ENCODE peak calls at places on chromosomes 4 and X, in five cellular contexts. One of them, this sample, is unnamed.

GRCh38 chr4:8872402-8873291 is 1.0 kb upstream of the HMX1 start:
- DNase-seq in cardiac muscle cell: no peak
- DNase-seq in stimulated activated CD4-positive, alpha-beta T cell treated with anti-CD3 and anti-CD28 coated beads, Interleukin-4, amount 100 ng/mL, for 1 hour: no peak
- DNase-seq in right lobe of liver: no peak
- DNase-seq in adipocyte: no peak
- DNase-seq in this sample: no peak

GRCh38 chr4:155433636-155434360 is 57.0 kb upstream of the MAP9 start:
- DNase-seq in adipocyte: peak
- DNase-seq in stimulated activated CD4-positive, alpha-beta T cell treated with anti-CD3 and anti-CD28 coated beads, Interleukin-4, amount 100 ng/mL, for 1 hour: no peak
- DNase-seq in cardiac muscle cell: no peak
- DNase-seq in right lobe of liver: no peak
- DNase-seq in this sample: no peak

GRCh38 chr4:31045724-31046318 is 325.7 kb downstream of the PCDH7 start:
- DNase-seq in right lobe of liver: no peak
- DNase-seq in stimulated activated CD4-positive, alpha-beta T cell treated with anti-CD3 and anti-CD28 coated beads, Interleukin-4, amount 100 ng/mL, for 1 hour: no peak
- DNase-seq in cardiac muscle cell: peak
- DNase-seq in adipocyte: peak
- DNase-seq in this sample: no peak

GRCh38 chrX:69232945-69233344 is 67.7 kb upstream of the PJA1 start:
- DNase-seq in right lobe of liver: no peak
- DNase-seq in adipocyte: no peak
- DNase-seq in stimulated activated CD4-positive, alpha-beta T cell treated with anti-CD3 and anti-CD28 coated beads, Interleukin-4, amount 100 ng/mL, for 1 hour: no peak
- DNase-seq in cardiac muscle cell: no peak
- DNase-seq in this sample: no peak

GRCh38 chr4:137599766-137600165 is 67.5 kb upstream of the PCDH18 start:
- DNase-seq in right lobe of liver: no peak
- DNase-seq in stimulated activated CD4-positive, alpha-beta T cell treated with anti-CD3 and anti-CD28 coated beads, Interleukin-4, amount 100 ng/mL, for 1 hour: no peak
- DNase-seq in cardiac muscle cell: no peak
- DNase-seq in adipocyte: no peak
- DNase-seq in this sample: no peak

GRCh38 chr4:3822230-3822947 is 56.2 kb downstream of the ADRA2C start:
- DNase-seq in adipocyte: no peak
- DNase-seq in stimulated activated CD4-positive, alpha-beta T cell treated with anti-CD3 and anti-CD28 coated beads, Interleukin-4, amount 100 ng/mL, for 1 hour: no peak
- DNase-seq in right lobe of liver: no peak
- DNase-seq in cardiac muscle cell: no peak
- DNase-seq in this sample: no peak

GRCh38 chr4:120865985-120866384 is 56.5 kb downstream of the PRDM5 start:
- DNase-seq in adipocyte: peak
- DNase-seq in right lobe of liver: no peak
- DNase-seq in stimulated activated CD4-positive, alpha-beta T cell treated with anti-CD3 and anti-CD28 coated beads, Interleukin-4, amount 100 ng/mL, for 1 hour: no peak
- DNase-seq in cardiac muscle cell: no peak
- DNase-seq in this sample: no peak

GRCh38 chr4:19823781-19824180 is 427.9 kb upstream of the SLIT2 start:
- DNase-seq in stimulated activated CD4-positive, alpha-beta T cell treated with anti-CD3 and anti-CD28 coated beads, Interleukin-4, amount 100 ng/mL, for 1 hour: no peak
- DNase-seq in right lobe of liver: no peak
- DNase-seq in adipocyte: no peak
- DNase-seq in cardiac muscle cell: no peak
- DNase-seq in this sample: no peak

GRCh38 chr4:151730003-151730559 is 30.7 kb downstream of the GATB start:
- DNase-seq in right lobe of liver: no peak
- DNase-seq in adipocyte: no peak
- DNase-seq in cardiac muscle cell: no peak
- DNase-seq in stimulated activated CD4-positive, alpha-beta T cell treated with anti-CD3 and anti-CD28 coated beads, Interleukin-4, amount 100 ng/mL, for 1 hour: no peak
- DNase-seq in this sample: peak

GRCh38 chrX:20274121-20274520 is 7.4 kb upstream of the RPS6KA3 start:
- DNase-seq in adipocyte: no peak
- DNase-seq in stimulated activated CD4-positive, alpha-beta T cell treated with anti-CD3 and anti-CD28 coated beads, Interleukin-4, amount 100 ng/mL, for 1 hour: no peak
- DNase-seq in right lobe of liver: no peak
- DNase-seq in cardiac muscle cell: no peak
- DNase-seq in this sample: no peak

GRCh38 chrX:17005712-17006372 is 59.4 kb downstream of the REPS2 start:
- DNase-seq in cardiac muscle cell: no peak
- DNase-seq in stimulated activated CD4-positive, alpha-beta T cell treated with anti-CD3 and anti-CD28 coated beads, Interleukin-4, amount 100 ng/mL, for 1 hour: no peak
- DNase-seq in right lobe of liver: no peak
- DNase-seq in adipocyte: peak
- DNase-seq in this sample: no peak

GRCh38 chrX:10483191-10483808 is 137.1 kb downstream of the MID1 start:
- DNase-seq in adipocyte: no peak
- DNase-seq in stimulated activated CD4-positive, alpha-beta T cell treated with anti-CD3 and anti-CD28 coated beads, Interleukin-4, amount 100 ng/mL, for 1 hour: no peak
- DNase-seq in cardiac muscle cell: peak
- DNase-seq in right lobe of liver: no peak
- DNase-seq in this sample: no peak

GRCh38 chr4:121514443-121514842 is 133.6 kb upstream of the QRFPR start:
- DNase-seq in stimulated activated CD4-positive, alpha-beta T cell treated with anti-CD3 and anti-CD28 coated beads, Interleukin-4, amount 100 ng/mL, for 1 hour: no peak
- DNase-seq in adipocyte: no peak
- DNase-seq in right lobe of liver: no peak
- DNase-seq in cardiac muscle cell: no peak
- DNase-seq in this sample: no peak

GRCh38 chrX:50071507-50071906 is 129.3 kb downstream of the AKAP4 start:
- DNase-seq in adipocyte: no peak
- DNase-seq in right lobe of liver: no peak
- DNase-seq in cardiac muscle cell: no peak
- DNase-seq in stimulated activated CD4-positive, alpha-beta T cell treated with anti-CD3 and anti-CD28 coated beads, Interleukin-4, amount 100 ng/mL, for 1 hour: no peak
- DNase-seq in this sample: no peak

GRCh38 chr4:25843340-25844097 is 19.3 kb downstream of the SEL1L3 start:
- DNase-seq in right lobe of liver: peak
- DNase-seq in adipocyte: no peak
- DNase-seq in cardiac muscle cell: no peak
- DNase-seq in stimulated activated CD4-positive, alpha-beta T cell treated with anti-CD3 and anti-CD28 coated beads, Interleukin-4, amount 100 ng/mL, for 1 hour: no peak
- DNase-seq in this sample: peak

GRCh38 chr4:96003941-96004340 is 164.0 kb downstream of the PDHA2 start:
- DNase-seq in stimulated activated CD4-positive, alpha-beta T cell treated with anti-CD3 and anti-CD28 coated beads, Interleukin-4, amount 100 ng/mL, for 1 hour: no peak
- DNase-seq in cardiac muscle cell: no peak
- DNase-seq in adipocyte: no peak
- DNase-seq in right lobe of liver: no peak
- DNase-seq in this sample: no peak

GRCh38 chrX:48086119-48086518 is 14.7 kb upstream of the ZNF630 start:
- DNase-seq in right lobe of liver: no peak
- DNase-seq in adipocyte: no peak
- DNase-seq in cardiac muscle cell: no peak
- DNase-seq in stimulated activated CD4-positive, alpha-beta T cell treated with anti-CD3 and anti-CD28 coated beads, Interleukin-4, amount 100 ng/mL, for 1 hour: no peak
- DNase-seq in this sample: no peak

GRCh38 chr4:42306221-42307109 is 90.8 kb upstream of the SHISA3 start:
- DNase-seq in right lobe of liver: no peak
- DNase-seq in adipocyte: no peak
- DNase-seq in cardiac muscle cell: no peak
- DNase-seq in stimulated activated CD4-positive, alpha-beta T cell treated with anti-CD3 and anti-CD28 coated beads, Interleukin-4, amount 100 ng/mL, for 1 hour: no peak
- DNase-seq in this sample: no peak

GRCh38 chrX:12865359-12865758 is 1.5 kb upstream of the TLR7 start:
- DNase-seq in cardiac muscle cell: no peak
- DNase-seq in right lobe of liver: no peak
- DNase-seq in stimulated activated CD4-positive, alpha-beta T cell treated with anti-CD3 and anti-CD28 coated beads, Interleukin-4, amount 100 ng/mL, for 1 hour: no peak
- DNase-seq in adipocyte: peak
- DNase-seq in this sample: no peak

GRCh38 chrX:40091691-40092421 is 5.9 kb downstream of the BCOR start:
- DNase-seq in stimulated activated CD4-positive, alpha-beta T cell treated with anti-CD3 and anti-CD28 coated beads, Interleukin-4, amount 100 ng/mL, for 1 hour: no peak
- DNase-seq in adipocyte: no peak
- DNase-seq in cardiac muscle cell: no peak
- DNase-seq in right lobe of liver: peak
- DNase-seq in this sample: peak

GRCh38 chr4:124806403-124806802 is 93.9 kb upstream of the ANKRD50 start:
- DNase-seq in cardiac muscle cell: no peak
- DNase-seq in adipocyte: no peak
- DNase-seq in stimulated activated CD4-positive, alpha-beta T cell treated with anti-CD3 and anti-CD28 coated beads, Interleukin-4, amount 100 ng/mL, for 1 hour: no peak
- DNase-seq in right lobe of liver: no peak
- DNase-seq in this sample: no peak

GRCh38 chr4:89549907-89550306 is 242.3 kb upstream of the GPRIN3 start:
- DNase-seq in stimulated activated CD4-positive, alpha-beta T cell treated with anti-CD3 and anti-CD28 coated beads, Interleukin-4, amount 100 ng/mL, for 1 hour: no peak
- DNase-seq in cardiac muscle cell: no peak
- DNase-seq in adipocyte: peak
- DNase-seq in right lobe of liver: no peak
- DNase-seq in this sample: no peak

GRCh38 chrX:67290489-67291220 is 253.2 kb upstream of the AR start:
- DNase-seq in adipocyte: no peak
- DNase-seq in right lobe of liver: no peak
- DNase-seq in stimulated activated CD4-positive, alpha-beta T cell treated with anti-CD3 and anti-CD28 coated beads, Interleukin-4, amount 100 ng/mL, for 1 hour: no peak
- DNase-seq in cardiac muscle cell: no peak
- DNase-seq in this sample: no peak

GRCh38 chr4:72463724-72464123 is 105.3 kb downstream of the ADAMTS3 start:
- DNase-seq in cardiac muscle cell: no peak
- DNase-seq in right lobe of liver: no peak
- DNase-seq in adipocyte: no peak
- DNase-seq in stimulated activated CD4-positive, alpha-beta T cell treated with anti-CD3 and anti-CD28 coated beads, Interleukin-4, amount 100 ng/mL, for 1 hour: no peak
- DNase-seq in this sample: no peak

GRCh38 chrX:3589474-3589873 is 124.0 kb downstream of the PRKX start:
- DNase-seq in right lobe of liver: no peak
- DNase-seq in adipocyte: no peak
- DNase-seq in stimulated activated CD4-positive, alpha-beta T cell treated with anti-CD3 and anti-CD28 coated beads, Interleukin-4, amount 100 ng/mL, for 1 hour: no peak
- DNase-seq in cardiac muscle cell: no peak
- DNase-seq in this sample: no peak

GRCh38 chr4:150164956-150165355 is 86.7 kb downstream of the DCLK2 start:
- DNase-seq in right lobe of liver: no peak
- DNase-seq in cardiac muscle cell: no peak
- DNase-seq in adipocyte: peak
- DNase-seq in stimulated activated CD4-positive, alpha-beta T cell treated with anti-CD3 and anti-CD28 coated beads, Interleukin-4, amount 100 ng/mL, for 1 hour: no peak
- DNase-seq in this sample: no peak

GRCh38 chr4:22635692-22636091 is 57.0 kb upstream of the GBA3 start:
- DNase-seq in right lobe of liver: no peak
- DNase-seq in cardiac muscle cell: no peak
- DNase-seq in stimulated activated CD4-positive, alpha-beta T cell treated with anti-CD3 and anti-CD28 coated beads, Interleukin-4, amount 100 ng/mL, for 1 hour: no peak
- DNase-seq in adipocyte: no peak
- DNase-seq in this sample: no peak

GRCh38 chrX:97743014-97743413 is 859.3 kb downstream of the RPA4 start:
- DNase-seq in right lobe of liver: no peak
- DNase-seq in stimulated activated CD4-positive, alpha-beta T cell treated with anti-CD3 and anti-CD28 coated beads, Interleukin-4, amount 100 ng/mL, for 1 hour: no peak
- DNase-seq in adipocyte: no peak
- DNase-seq in cardiac muscle cell: no peak
- DNase-seq in this sample: no peak